ENCODE peak calls at places on chromosomes 2 and 18, in nine cellular contexts. D is endodermal cell; X is GM10248; J is AG09309; R is CD8-positive, alpha-beta T cell; Y is body of pancreas; W is GM12865; Q is PC-9; O is esophagus squamous epithelium. N is an unnamed sample.

GRCh38 chr2:64629329-64629781 is 24.4 kb downstream of the SERTAD2 start:
- DNase-seq in D (peak; percentile 34), X (no peak), J (no peak), R (no peak), Y (no peak), W (no peak), Q (no peak), O (no peak), N (no peak)

GRCh38 chr2:27915191-27915590 is 24.7 kb downstream of the BABAM2 start:
- DNase-seq in D (no peak), X (no peak), J (no peak), R (no peak), Y (no peak), W (no peak), Q (no peak), O (no peak), N (no peak)

GRCh38 chr18:75455249-75456183 is 28.0 kb upstream of the SMIM21 start:
- DNase-seq in D (peak; percentile 82), X (no peak), J (no peak), R (no peak), Y (peak; percentile 16), W (no peak), Q (no peak), O (no peak), N (no peak)

GRCh38 chr18:36629095-36629604 is 199.7 kb downstream of the TPGS2 start:
- DNase-seq in D (no peak), X (no peak), J (no peak), R (no peak), Y (no peak), W (no peak), Q (no peak), O (no peak), N (no peak)

GRCh38 chr2:96354492-96354891 is 18.9 kb downstream of the NCAPH start:
- DNase-seq in D (peak; percentile 50), X (no peak), J (no peak), R (no peak), Y (no peak), W (no peak), Q (no peak), O (no peak), N (no peak)

GRCh38 chr2:214005337-214005736 is 405.5 kb upstream of the VWC2L start:
- DNase-seq in D (no peak), X (no peak), J (no peak), R (no peak), Y (no peak), W (no peak), Q (no peak), O (no peak), N (no peak)

GRCh38 chr2:195117036-195117435 is 540.0 kb upstream of the SLC39A10 start:
- DNase-seq in D (no peak), X (no peak), J (no peak), R (no peak), Y (no peak), W (no peak), Q (no peak), O (no peak), N (no peak)

GRCh38 chr2:128563348-128563687 is 244.7 kb upstream of the HS6ST1 start:
- DNase-seq in D (no peak), X (no peak), J (peak; percentile 93), R (no peak), Y (peak; percentile 60), W (no peak), Q (no peak), O (no peak), N (no peak)

GRCh38 chr18:35041752-35042379 is 653 bp downstream of the MAPRE2 start:
- DNase-seq in D (peak; percentile 59), X (peak; percentile 22), J (no peak), R (no peak), Y (no peak), W (peak; percentile 25), Q (no peak), O (no peak), N (no peak)

GRCh38 chr2:71513096-71513495 is 59.7 kb downstream of the DYSF start:
- DNase-seq in D (no peak), X (no peak), J (no peak), R (no peak), Y (no peak), W (no peak), Q (no peak), O (no peak), N (no peak)
- TF ChIP-seq CTCF in D (no peak), X (no peak), J (no peak), R (no peak), Y (no peak), W (no peak), Q (no peak), O (no peak), N (no peak)

DNA sequence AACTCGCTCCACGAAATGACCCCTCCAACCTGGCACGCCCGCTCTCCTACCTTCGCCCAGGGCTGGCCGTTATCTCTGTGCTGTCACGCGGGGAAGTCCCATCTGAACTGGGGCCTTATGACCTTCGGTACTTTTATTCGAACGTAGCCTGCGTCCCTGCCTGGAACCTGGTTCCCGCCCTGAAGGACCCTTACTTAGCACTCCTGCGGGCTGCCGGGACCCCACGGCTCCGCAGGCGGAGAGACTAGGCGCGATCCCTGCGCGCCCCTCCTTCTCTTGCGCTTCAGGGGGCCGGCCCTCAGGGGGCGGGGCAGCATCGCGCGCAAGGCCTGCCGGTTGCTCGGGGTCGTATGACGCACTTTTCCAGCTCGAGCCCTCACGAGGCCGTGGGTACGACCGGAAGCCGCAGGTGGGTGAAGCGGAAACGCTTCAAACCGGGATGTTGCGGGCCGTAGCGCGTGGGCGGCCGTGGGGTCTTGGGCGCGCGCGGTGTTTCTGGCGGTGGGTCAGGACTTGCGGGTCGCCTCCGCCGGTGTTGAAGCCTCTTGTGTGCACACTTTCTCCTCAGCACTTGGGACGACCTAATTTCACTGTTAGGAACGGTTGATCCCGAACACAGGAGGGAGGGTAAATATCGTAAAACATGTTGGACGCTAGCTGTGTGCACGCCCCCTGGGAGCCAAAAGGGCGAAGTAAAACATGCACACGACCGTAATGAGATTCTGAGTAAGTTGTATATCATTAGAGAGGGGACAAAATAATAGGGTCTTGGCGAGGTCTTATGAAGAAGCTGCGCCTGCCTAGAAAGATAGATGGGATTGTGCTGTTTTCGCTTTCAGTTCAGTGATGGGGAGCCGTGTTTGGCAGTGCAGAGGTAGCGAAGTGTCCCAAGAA is at the start of the genes LIPT1 and TSGA10:
- DNase-seq in D (peak; percentile 92), X (peak; percentile 95), J (peak; percentile 50), R (peak; percentile 81), Y (peak; percentile 94), W (peak; percentile 95), Q (peak; percentile 81), O (peak; percentile 28), N (peak; percentile 63)
- TF ChIP-seq CTCF in D (peak; percentile 42), X (no peak), J (peak; percentile 18), R (no peak), Y (no peak), W (no peak), Q (peak; percentile 50), O (no peak), N (no peak)

GRCh38 chr2:1780693-1781092 is 36.4 kb upstream of the PXDN start:
- DNase-seq in D (no peak), X (no peak), J (no peak), R (no peak), Y (no peak), W (no peak), Q (no peak), O (no peak), N (no peak)

GRCh38 chr2:1784087-1784486 is 39.8 kb upstream of the PXDN start:
- DNase-seq in D (no peak), X (no peak), J (no peak), R (no peak), Y (no peak), W (no peak), Q (no peak), O (no peak), N (no peak)

GRCh38 chr2:1782514-1782913 is 38.2 kb upstream of the PXDN start:
- DNase-seq in D (no peak), X (no peak), J (no peak), R (no peak), Y (no peak), W (no peak), Q (no peak), O (no peak), N (no peak)

GRCh38 chr2:1778566-1778965 is 34.3 kb upstream of the PXDN start:
- DNase-seq in D (no peak), X (no peak), J (no peak), R (no peak), Y (no peak), W (no peak), Q (no peak), O (no peak), N (no peak)

GRCh38 chr2:1781291-1782080 is 37.2 kb upstream of the PXDN start:
- DNase-seq in D (peak; percentile 69), X (no peak), J (no peak), R (no peak), Y (no peak), W (no peak), Q (no peak), O (no peak), N (no peak)
- TF ChIP-seq CTCF in D (no peak), X (no peak), J (no peak), R (no peak), Y (no peak), W (no peak), Q (no peak), O (no peak), N (no peak)

GRCh38 chr2:36318547-36318946 is 37.0 kb upstream of the CRIM1 start:
- DNase-seq in D (no peak), X (no peak), J (no peak), R (no peak), Y (no peak), W (no peak), Q (no peak), O (no peak), N (no peak)

GRCh38 chr2:36326286-36326685 is 29.3 kb upstream of the CRIM1 start:
- DNase-seq in D (no peak), X (no peak), J (no peak), R (no peak), Y (no peak), W (no peak), Q (no peak), O (no peak), N (no peak)

GRCh38 chr2:36322108-36322507 is 33.5 kb upstream of the CRIM1 start:
- DNase-seq in D (no peak), X (no peak), J (peak; percentile 41), R (no peak), Y (peak; percentile 12), W (no peak), Q (no peak), O (no peak), N (no peak)
- TF ChIP-seq CTCF in D (peak; percentile 78), X (peak; percentile 32), J (peak; percentile 78), R (no peak), Y (no peak), W (peak; percentile 19), Q (no peak), O (no peak), N (peak; percentile 65)

DNA sequence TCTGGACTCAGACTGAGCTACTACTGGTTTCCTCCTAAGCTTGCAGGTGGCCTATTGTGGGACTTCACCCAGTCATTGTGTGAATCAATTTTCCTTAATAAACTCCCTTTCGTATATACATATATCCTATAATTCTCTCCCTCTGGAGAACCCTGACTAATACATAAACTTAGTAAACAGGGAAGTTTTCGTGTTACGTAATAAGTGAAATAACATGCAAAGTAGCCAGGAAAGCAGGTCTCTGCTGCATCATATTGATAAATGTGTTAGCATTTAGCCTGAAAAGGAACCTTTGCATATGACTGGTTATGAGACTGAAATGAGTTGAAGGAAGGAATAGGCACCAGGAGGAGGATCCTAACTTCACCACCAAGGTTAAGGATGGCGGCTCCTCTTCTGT is 527.2 kb upstream of the FAM98A start:
- DNase-seq in D (no peak), X (no peak), J (no peak), R (no peak), Y (no peak), W (no peak), Q (no peak), O (no peak), N (no peak)
- TF ChIP-seq CTCF in D (no peak), X (no peak), J (no peak), R (no peak), Y (no peak), W (no peak), Q (no peak), O (no peak), N (no peak)